ENCODE peak calls at places on chromosomes 5 and 9, in five cellular contexts. N is PC-9; J is activated CD4-positive, alpha-beta memory T cell treated with anti-CD3 and anti-CD28 coated beads for 36 hours; F is HuH-7; I is GM10248. B is an unnamed sample.

GRCh38 chr9:137789295-137789895 is 88.2 kb upstream of the CACNA1B start:
- DNase-seq in N (no peak), J (no peak), F (peak), I (no peak), B (no peak)

GRCh38 chr9:98021306-98022040 is 35.1 kb upstream of the NANS start:
- DNase-seq in N (no peak), J (no peak), F (no peak), I (no peak), B (no peak)

GRCh38 chr9:14907360-14907685 is 2.9 kb downstream of the FREM1 start:
- DNase-seq in N (no peak), J (no peak), F (no peak), I (no peak), B (no peak)

GRCh38 chr9:21810388-21810787 is 8.0 kb downstream of the MTAP start:
- DNase-seq in N (no peak), J (no peak), F (no peak), I (no peak), B (no peak)

GRCh38 chr5:6812800-6813731 is 99.8 kb downstream of the TENT4A start:
- DNase-seq in N (no peak), J (no peak), F (no peak), I (no peak), B (no peak)

GRCh38 chr9:87527211-87527916 is 29.7 kb downstream of the DAPK1 start:
- DNase-seq in N (no peak), J (no peak), F (no peak), I (no peak), B (no peak)

GRCh38 chr9:81716409-81716808 is 27.1 kb upstream of the TLE1 start:
- DNase-seq in N (no peak), J (no peak), F (no peak), I (no peak), B (no peak)

GRCh38 chr9:37976714-37977477 is 73.0 kb upstream of the SLC25A51 start:
- DNase-seq in N (no peak), J (no peak), F (no peak), I (no peak), B (no peak)

GRCh38 chr5:6623941-6624340 is 8.9 kb downstream of the NSUN2 start:
- DNase-seq in N (no peak), J (no peak), F (no peak), I (no peak), B (no peak)

GRCh38 chr5:54449923-54450322 is 5.6 kb upstream of the HSPB3 start:
- DNase-seq in N (no peak), J (no peak), F (no peak), I (no peak), B (no peak)